ENCODE peak calls at places on chromosome 20, in four cellular contexts. S is HL-60, V is K562, W is GM12878. E is an unnamed sample.

GRCh38 chr20:34316191-34316814 is 13.1 kb upstream of the AHCY start:
- DNase-seq in S (no peak), V (no peak), W (no peak), E (no peak)

GRCh38 chr20:38645980-38646858 is 44.6 kb downstream of the ARHGAP40 start:
- DNase-seq in S (peak), V (peak), W (peak), E (peak)

GRCh38 chr20:6466065-6466810 is 301.2 kb upstream of the BMP2 start:
- DNase-seq in S (no peak), W (no peak), V (no peak), E (no peak)

GRCh38 chr20:25207149-25207959 is 11.8 kb downstream of the ENTPD6 start:
- DNase-seq in S (no peak), W (no peak), V (no peak), E (no peak)

GRCh38 chr20:11235058-11235457 is 561.3 kb upstream of the JAG1 start:
- DNase-seq in V (no peak), S (no peak), W (no peak), E (no peak)

GRCh38 chr20:37534401-37535157 is 6.9 kb upstream of the BLCAP start:
- DNase-seq in S (peak), V (peak), W (peak), E (no peak)

GRCh38 chr20:13292486-13292885 is 71.4 kb downstream of the ISM1 start:
- DNase-seq in S (no peak), V (no peak), W (no peak), E (no peak)

GRCh38 chr20:5781798-5782750 is 31.9 kb downstream of the SHLD1 start:
- DNase-seq in W (no peak), V (peak), S (no peak), E (no peak)

GRCh38 chr20:6828794-6829423 is 61.4 kb downstream of the BMP2 start:
- DNase-seq in S (peak), W (peak), V (peak), E (peak)

GRCh38 chr20:40650707-40651106 is 38.3 kb downstream of the MAFB start:
- DNase-seq in W (no peak), S (no peak), V (no peak), E (no peak)

GRCh38 chr20:42378826-42379225 is 760.6 kb upstream of the CHD6 start:
- DNase-seq in W (no peak), S (no peak), V (no peak), E (no peak)

GRCh38 chr20:24785141-24785924 is 163.7 kb upstream of the CST7 start:
- DNase-seq in V (no peak), S (no peak), W (no peak), E (no peak)

GRCh38 chr20:51037499-51038110 is 14.7 kb upstream of the KCNG1 start:
- DNase-seq in V (no peak), W (no peak), S (no peak), E (no peak)

GRCh38 chr20:53255102-53255710 is 283.0 kb downstream of the TSHZ2 start:
- DNase-seq in W (no peak), V (no peak), S (no peak), E (no peak)

GRCh38 chr20:434661-435419 is 26.7 kb downstream of the RBCK1 start:
- DNase-seq in W (no peak), V (no peak), S (no peak), E (no peak)

GRCh38 chr20:9837634-9838033 is 1.2 kb downstream of the PAK5 start:
- DNase-seq in W (no peak), V (no peak), S (no peak), E (no peak)

GRCh38 chr20:11130554-11131166 is 456.9 kb upstream of the JAG1 start:
- DNase-seq in V (no peak), S (no peak), W (peak), E (no peak)

GRCh38 chr20:41889125-41889870 is 271.1 kb upstream of the CHD6 start:
- DNase-seq in W (no peak), S (no peak), V (peak), E (no peak)

GRCh38 chr20:15081301-15081700 is 743.9 kb upstream of the FLRT3 start:
- DNase-seq in V (no peak), W (no peak), S (no peak), E (no peak)

GRCh38 chr20:44738779-44739477 is 6.7 kb upstream of the KCNK15 start:
- DNase-seq in W (peak), V (peak), S (peak), E (peak)

GRCh38 chr20:22312744-22313346 is 271.5 kb downstream of the FOXA2 start:
- DNase-seq in S (no peak), V (peak), W (no peak), E (no peak)

GRCh38 chr20:49890651-49891361 is 24.5 kb downstream of the SPATA2 start:
- DNase-seq in S (no peak), W (no peak), V (no peak), E (no peak)

DNA sequence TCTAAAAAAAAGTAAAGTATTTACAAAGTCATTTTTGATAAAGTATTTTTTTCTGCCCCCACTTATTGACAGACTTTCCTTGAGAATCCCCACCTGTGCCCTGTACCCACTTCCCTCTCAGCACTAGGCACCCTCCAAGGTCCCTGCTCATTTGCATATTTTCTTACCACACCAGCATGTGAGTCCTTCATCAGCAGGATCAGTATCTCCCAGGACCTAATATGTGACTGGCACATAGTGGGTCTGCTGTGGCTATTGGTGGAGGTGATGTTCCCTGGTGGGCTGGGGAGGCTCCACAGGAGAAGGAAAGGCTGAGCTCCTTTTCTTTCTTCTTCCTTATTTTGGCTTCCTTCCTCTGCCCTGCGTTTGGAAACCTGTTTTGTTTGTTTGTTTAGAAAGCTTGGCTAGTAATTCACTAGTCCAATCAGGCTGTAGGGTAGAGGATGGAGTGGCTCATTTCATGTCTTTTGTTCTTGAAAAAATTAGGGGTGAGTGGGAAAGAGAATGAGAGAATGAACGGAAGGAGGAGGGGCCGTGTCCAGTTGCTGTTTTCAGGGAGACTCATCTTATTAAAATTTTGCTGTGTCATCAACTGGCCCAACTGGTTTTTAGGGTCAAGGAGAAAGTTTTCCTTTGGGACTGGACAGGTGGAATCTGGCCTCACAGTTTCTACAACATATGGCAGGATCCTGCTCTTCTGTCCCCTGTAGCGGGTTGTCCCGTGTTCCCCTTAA is 2.8 kb upstream of the RNF24 start:
- DNase-seq in W (no peak), V (no peak), S (no peak), E (no peak)
- TF ChIP-seq SPI1 in W (no peak), V (no peak), S (no peak), E (peak)

GRCh38 chr20:62641749-62642665 is at the start of gene SLCO4A1:
- DNase-seq in W (no peak), V (peak), S (peak), E (peak)
- TF ChIP-seq SPI1 in W (no peak), V (no peak), S (no peak), E (no peak)

GRCh38 chr20:63257629-63258028 is 3.4 kb upstream of the NKAIN4 start:
- DNase-seq in S (no peak), V (no peak), W (no peak), E (no peak)

GRCh38 chr20:63254536-63255384 is 497 bp upstream of the NKAIN4 start:
- DNase-seq in V (no peak), S (no peak), W (no peak), E (no peak)

GRCh38 chr20:63256954-63257353 is 2.7 kb upstream of the NKAIN4 start:
- DNase-seq in S (no peak), W (no peak), V (no peak), E (no peak)

GRCh38 chr20:63254237-63254535 is at the start of gene NKAIN4:
- DNase-seq in S (no peak), V (no peak), W (no peak), E (no peak)

DNA sequence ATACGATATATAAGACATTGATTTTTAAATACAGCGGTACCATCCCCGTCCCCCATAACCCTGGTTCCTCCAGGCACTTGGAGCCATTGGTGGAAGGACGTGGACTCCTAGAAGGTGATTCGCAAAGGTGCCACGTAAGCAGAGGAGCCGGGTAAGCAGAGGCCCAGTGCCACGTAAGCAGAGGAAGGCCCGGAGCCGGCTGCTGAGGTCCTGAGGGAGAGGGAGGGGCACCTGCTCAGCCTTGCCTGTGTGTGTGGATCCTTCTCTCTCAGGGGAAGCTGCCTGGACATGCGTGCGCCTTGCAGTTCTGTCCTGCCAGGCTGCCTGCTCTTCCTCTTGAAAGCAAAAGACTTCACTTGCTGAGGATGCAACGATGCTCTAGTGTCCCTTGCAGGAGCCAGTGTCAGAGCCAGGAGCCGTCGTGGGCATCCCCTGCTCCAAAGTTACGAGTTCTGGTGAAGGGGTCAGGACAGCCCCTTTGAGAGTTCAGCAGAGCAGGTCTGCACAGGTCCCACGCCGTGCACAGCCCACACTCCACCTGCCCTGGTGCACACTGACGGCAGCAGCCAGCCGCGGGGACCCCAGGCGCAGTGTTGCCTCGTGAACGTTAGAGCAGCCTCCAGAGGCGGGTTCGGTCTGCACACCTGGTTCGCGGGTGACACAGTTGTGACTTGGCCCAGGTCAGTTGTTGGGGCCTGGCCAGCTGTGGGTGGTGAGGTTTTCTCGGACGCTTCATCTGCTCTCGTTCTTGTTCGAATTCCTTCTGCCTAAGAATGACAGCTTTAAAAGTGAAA is 1.8 kb upstream of the NKAIN4 start:
- DNase-seq in V (no peak), W (no peak), S (no peak), E (no peak)
- TF ChIP-seq SPI1 in V (no peak), W (no peak), S (no peak), E (no peak)

GRCh38 chr20:58102252-58102651 is 126.2 kb downstream of the ANKRD60 start:
- DNase-seq in S (no peak), V (no peak), W (no peak), E (no peak)
- TF ChIP-seq SPI1 in S (no peak), V (no peak), W (no peak), E (no peak)

DNA sequence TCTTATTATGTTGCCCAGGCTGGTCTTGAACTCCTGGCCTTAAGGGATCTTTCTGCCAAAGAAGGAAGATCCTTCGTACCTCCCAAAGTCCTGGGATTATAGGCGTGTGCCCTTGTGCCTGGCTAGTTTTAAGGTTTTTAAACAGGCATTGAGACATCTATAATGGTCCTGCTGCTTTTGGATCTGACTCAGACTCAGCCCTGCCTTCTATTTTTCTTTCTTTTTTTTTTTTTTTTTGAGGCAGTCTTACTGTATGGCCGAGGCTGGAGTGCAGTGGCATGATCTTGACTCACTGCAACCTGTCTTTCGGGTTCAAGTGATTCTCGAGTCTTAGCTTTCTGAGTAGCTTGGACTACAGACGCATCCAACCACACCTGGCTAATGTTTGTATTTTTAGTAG is 73.7 kb downstream of the PHF20 start:
- DNase-seq in W (no peak), S (no peak), V (no peak), E (no peak)
- TF ChIP-seq SPI1 in W (no peak), S (no peak), V (no peak), E (no peak)

GRCh38 chr20:46407671-46407996 is 1.2 kb upstream of the ELMO2 start:
- DNase-seq in S (no peak), W (no peak), V (no peak), E (no peak)
- TF ChIP-seq SPI1 in S (no peak), W (no peak), V (no peak), E (no peak)

DNA sequence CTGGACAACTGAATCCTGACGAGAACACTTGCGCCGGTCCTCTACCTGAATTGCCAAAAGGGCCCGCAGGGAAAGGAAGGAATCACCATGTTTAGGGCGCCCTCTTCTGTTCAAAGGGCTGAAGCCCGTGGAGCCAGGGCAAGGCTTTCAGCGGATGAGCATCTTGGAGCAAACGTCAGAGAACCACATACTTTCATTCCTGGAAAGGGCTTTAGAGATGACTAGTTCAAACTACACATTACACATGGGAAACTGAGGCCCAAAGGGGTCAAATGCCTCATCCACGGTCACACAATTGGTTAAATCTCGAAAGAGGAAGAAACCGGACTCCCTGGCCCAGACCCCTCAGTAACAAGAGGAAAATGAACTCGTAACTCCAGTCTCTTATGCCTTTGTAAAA is 11.5 kb upstream of the ZNF133 start:
- DNase-seq in V (peak), W (no peak), S (peak), E (peak)
- TF ChIP-seq SPI1 in V (no peak), W (no peak), S (no peak), E (no peak)

GRCh38 chr20:56631318-56631989 is 2.3 kb downstream of the TFAP2C start:
- DNase-seq in V (no peak), W (no peak), S (no peak), E (no peak)
- TF ChIP-seq SPI1 in V (no peak), W (no peak), S (no peak), E (no peak)

GRCh38 chr20:59004763-59005522 is 2.1 kb downstream of the CTSZ start:
- DNase-seq in W (peak), V (no peak), S (peak), E (peak)
- TF ChIP-seq SPI1 in W (peak), V (no peak), S (peak), E (peak)

E was measured in GM12891.